ENCODE peak calls at places on chromosomes 16 and 17, in eight cellular contexts. D is IMR-90, B is H9, L is fibroblast of lung, U is colonic mucosa, J is neural progenitor cell, A is psoas muscle, I is pancreas. X is an unnamed sample. For H3K4me1, the result is how much of the 10 kb centered on the place peaks cover.

GRCh38 chr17:38605852-38606645 is at the start of gene SRCIN1:
- DNase-seq in D (peak), B (peak), L (no peak), U (peak), J (peak), A (peak), I (peak), X (peak)

GRCh38 chr16:70430667-70431536 is 8.0 kb downstream of the ST3GAL2 start:
- DNase-seq in D (peak), B (peak), L (no peak), U (no peak), J (no peak), A (no peak), I (no peak), X (no peak)

GRCh38 chr17:74723891-74724290 is 11.2 kb upstream of the CD300LF start:
- DNase-seq in D (no peak), B (no peak), L (no peak), U (no peak), J (no peak), A (no peak), I (no peak), X (no peak)

GRCh38 chr17:45428050-45428953 is 4.4 kb downstream of the ARHGAP27 start:
- DNase-seq in D (peak), B (peak), L (peak), U (peak), J (peak), A (peak), I (peak), X (peak)

GRCh38 chr16:83939266-83939856 is 13.7 kb upstream of the OSGIN1 start:
- DNase-seq in D (no peak), B (no peak), L (no peak), U (no peak), J (no peak), A (no peak), I (peak), X (no peak)

GRCh38 chr16:31695667-31696066 is 168.0 kb downstream of the AHSP start:
- DNase-seq in D (no peak), B (no peak), L (no peak), U (no peak), J (no peak), A (no peak), I (no peak), X (no peak)

GRCh38 chr17:44380767-44381166 is 8.7 kb downstream of the ITGA2B start:
- DNase-seq in D (no peak), B (no peak), L (no peak), U (no peak), J (no peak), A (no peak), I (no peak), X (no peak)

GRCh38 chr17:57484826-57485565 is 228.7 kb downstream of the MSI2 start:
- DNase-seq in D (no peak), B (no peak), L (no peak), U (no peak), J (no peak), A (no peak), I (no peak), X (no peak)

GRCh38 chr16:89697616-89698331 is 3.7 kb downstream of the SPATA2L start:
- DNase-seq in D (no peak), B (no peak), L (no peak), U (peak), J (no peak), A (peak), I (peak), X (no peak)

GRCh38 chr17:7416323-7416722 is 3.8 kb upstream of the SPEM1 start:
- DNase-seq in D (no peak), B (no peak), L (no peak), U (no peak), J (no peak), A (no peak), I (no peak), X (no peak)

GRCh38 chr16:83715217-83715920 is 92.4 kb upstream of the HSBP1 start:
- DNase-seq in D (no peak), B (no peak), L (no peak), U (no peak), J (no peak), A (peak), I (no peak), X (no peak)

GRCh38 chr17:75909812-75910274 is 5.2 kb upstream of the MRPL38 start:
- DNase-seq in D (peak), B (no peak), L (peak), U (no peak), J (no peak), A (no peak), I (peak), X (no peak)

GRCh38 chr17:75909051-75909811 is 4.5 kb upstream of the MRPL38 start:
- DNase-seq in D (no peak), B (no peak), L (no peak), U (no peak), J (no peak), A (no peak), I (peak), X (no peak)

GRCh38 chr17:75908201-75908600 is 3.5 kb upstream of the MRPL38 start:
- DNase-seq in D (no peak), B (no peak), L (no peak), U (no peak), J (no peak), A (no peak), I (no peak), X (peak)

GRCh38 chr17:75904749-75905521 is at the start of gene MRPL38:
- DNase-seq in D (peak), B (peak), L (peak), U (peak), J (peak), A (peak), I (peak), X (peak)

DNA sequence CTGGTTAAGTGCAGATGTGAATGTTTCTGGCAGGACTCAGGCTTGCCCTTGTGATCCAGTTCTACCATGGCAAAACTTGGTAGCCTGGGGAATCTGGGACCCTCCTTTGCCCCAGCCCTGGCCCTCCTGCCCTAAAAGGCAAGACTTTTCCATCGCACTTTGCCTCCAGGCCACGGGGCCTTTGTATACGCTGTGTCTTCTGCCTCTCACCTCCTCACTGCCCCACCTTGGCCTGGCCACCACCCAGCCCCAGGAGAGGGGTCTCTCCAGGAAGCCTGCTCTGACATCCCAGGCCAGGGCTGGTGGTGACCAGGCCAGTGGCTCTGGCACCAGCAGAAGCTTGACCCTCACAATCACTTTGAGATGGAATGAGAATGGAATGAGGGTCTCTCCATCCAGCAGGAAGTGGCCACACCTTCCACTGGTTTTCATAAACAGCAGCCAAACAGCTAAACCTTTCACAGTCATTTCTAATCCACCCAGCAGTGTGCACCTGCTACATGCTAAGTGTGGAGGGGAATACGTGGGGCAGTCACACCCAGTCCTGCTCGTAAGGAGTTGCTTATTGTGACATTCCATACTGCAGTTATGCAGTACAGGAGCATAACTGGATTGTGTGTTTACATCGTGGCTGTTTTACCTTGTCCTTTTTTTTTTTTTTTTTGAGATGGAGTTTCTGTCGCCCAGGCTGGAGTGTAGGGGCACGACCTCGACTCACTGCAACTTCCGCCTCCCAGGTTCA is 1.6 kb upstream of the MRPL38 start:
- DNase-seq in D (no peak), B (no peak), L (no peak), U (no peak), J (no peak), A (no peak), I (peak), X (no peak)
- H3K4me1 ChIP-seq in D (under half), B (under half), L (under half), U (under half), J (under half), A (under half), I (under half), X (under half)

DNA sequence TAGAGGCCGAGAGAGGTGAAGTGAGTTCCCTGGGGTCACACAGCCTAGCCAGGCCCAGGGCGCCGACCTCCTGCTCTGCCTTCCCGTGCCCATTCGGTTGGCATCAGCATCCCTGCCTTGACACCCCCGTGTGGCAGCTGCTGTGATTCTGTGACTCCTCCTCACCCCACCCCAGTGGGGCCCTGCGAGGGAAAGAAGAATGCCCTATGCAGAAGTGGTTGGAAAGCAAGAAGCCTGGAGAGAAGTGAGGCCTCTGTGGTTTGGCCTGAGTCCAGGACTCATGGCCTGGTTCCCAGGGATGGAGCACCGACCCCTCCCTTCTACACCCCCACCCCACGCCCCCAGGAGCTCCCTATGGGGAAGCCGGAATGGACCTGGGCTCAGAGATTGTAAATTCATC is 296.2 kb downstream of the SEC14L1 start:
- DNase-seq in D (peak), B (no peak), L (peak), U (peak), J (no peak), A (no peak), I (no peak), X (peak)
- TF ChIP-seq CTCF in D (no peak), B (no peak), L (no peak), U (no peak), J (no peak), A (no peak), I (no peak), X (peak)

GRCh38 chr16:4696905-4697866 is 3.8 kb downstream of the NUDT16L1 start:
- DNase-seq in D (no peak), B (no peak), L (no peak), U (no peak), J (no peak), A (peak), I (peak), X (no peak)

GRCh38 chr16:4696172-4696904 is 3.0 kb downstream of the NUDT16L1 start:
- DNase-seq in D (no peak), B (no peak), L (no peak), U (peak), J (no peak), A (peak), I (no peak), X (no peak)

GRCh38 chr16:4698321-4699029 is 5.1 kb downstream of the NUDT16L1 start:
- DNase-seq in D (no peak), B (no peak), L (no peak), U (no peak), J (no peak), A (peak), I (peak), X (no peak)

GRCh38 chr16:4699030-4699556 is 5.7 kb downstream of the NUDT16L1 start:
- DNase-seq in D (no peak), B (no peak), L (no peak), U (no peak), J (no peak), A (peak), I (peak), X (no peak)

DNA sequence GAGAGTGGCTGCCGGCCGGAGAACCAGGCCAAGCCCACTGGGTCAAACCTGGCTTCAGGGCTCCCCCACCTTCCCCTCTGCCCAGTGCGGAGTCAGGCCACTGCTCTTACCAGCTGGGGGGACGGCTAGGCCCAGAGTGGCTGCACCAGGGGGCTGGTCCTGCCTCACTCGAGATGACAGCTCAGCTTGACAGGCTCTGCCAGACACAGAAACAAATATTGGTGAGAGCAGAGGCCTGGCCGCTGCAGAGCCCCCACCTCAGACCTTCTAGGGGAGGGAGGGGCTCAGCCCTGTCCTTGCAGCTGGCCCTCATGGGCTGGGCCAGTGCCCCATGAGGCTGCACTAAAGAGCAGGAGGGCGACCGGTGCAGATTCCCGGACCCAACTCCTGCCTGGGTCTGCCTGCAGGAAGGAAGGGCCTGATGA is 4.5 kb downstream of the NUDT16L1 start:
- DNase-seq in D (no peak), B (no peak), L (no peak), U (no peak), J (no peak), A (peak), I (peak), X (no peak)
- H3K27ac ChIP-seq in D (no peak), B (no peak), L (no peak), U (no peak), J (no peak), A (no peak), I (no peak), X (peak)

GRCh38 chr16:73058616-73059409 is 10.9 kb upstream of the ZFHX3 start:
- DNase-seq in D (peak), B (no peak), L (peak), U (no peak), J (peak), A (peak), I (peak), X (peak)
- H3K4me1 ChIP-seq in D (under half), B (under half), L (under half), U (under half), J (half or more), A (under half), I (under half), X (under half)

GRCh38 chr16:28035866-28036393 is 27.6 kb downstream of the GSG1L start:
- DNase-seq in D (no peak), B (no peak), L (no peak), U (no peak), J (no peak), A (no peak), I (no peak), X (no peak)

GRCh38 chr16:28040039-28040438 is 23.5 kb downstream of the GSG1L start:
- DNase-seq in D (no peak), B (no peak), L (no peak), U (no peak), J (peak), A (no peak), I (no peak), X (no peak)

GRCh38 chr16:28039493-28039892 is 24.0 kb downstream of the GSG1L start:
- DNase-seq in D (no peak), B (no peak), L (no peak), U (no peak), J (no peak), A (no peak), I (no peak), X (no peak)

GRCh38 chr16:28041615-28042014 is 21.9 kb downstream of the GSG1L start:
- DNase-seq in D (no peak), B (no peak), L (no peak), U (no peak), J (no peak), A (no peak), I (no peak), X (no peak)

GRCh38 chr16:28038401-28038800 is 25.1 kb downstream of the GSG1L start:
- DNase-seq in D (no peak), B (no peak), L (no peak), U (no peak), J (no peak), A (no peak), I (no peak), X (no peak)
- TF ChIP-seq CTCF in D (no peak), B (no peak), L (no peak), U (no peak), J (no peak), A (no peak), I (no peak), X (no peak)

GRCh38 chr17:19877546-19877945 is 9.8 kb upstream of the ULK2 start:
- DNase-seq in D (no peak), B (no peak), L (no peak), U (no peak), J (no peak), A (no peak), I (no peak), X (no peak)
- H3K27ac ChIP-seq in D (no peak), B (no peak), L (no peak), U (no peak), J (no peak), A (no peak), I (no peak), X (no peak)

GRCh38 chr17:2634361-2634960 is 41.0 kb downstream of the PAFAH1B1 start:
- DNase-seq in D (peak), B (peak), L (no peak), U (peak), J (no peak), A (peak), I (no peak), X (no peak)
- H3K4me1 ChIP-seq in D (under half), B (under half), L (under half), U (under half), J (under half), A (half or more), I (under half), X (under half)

DNA sequence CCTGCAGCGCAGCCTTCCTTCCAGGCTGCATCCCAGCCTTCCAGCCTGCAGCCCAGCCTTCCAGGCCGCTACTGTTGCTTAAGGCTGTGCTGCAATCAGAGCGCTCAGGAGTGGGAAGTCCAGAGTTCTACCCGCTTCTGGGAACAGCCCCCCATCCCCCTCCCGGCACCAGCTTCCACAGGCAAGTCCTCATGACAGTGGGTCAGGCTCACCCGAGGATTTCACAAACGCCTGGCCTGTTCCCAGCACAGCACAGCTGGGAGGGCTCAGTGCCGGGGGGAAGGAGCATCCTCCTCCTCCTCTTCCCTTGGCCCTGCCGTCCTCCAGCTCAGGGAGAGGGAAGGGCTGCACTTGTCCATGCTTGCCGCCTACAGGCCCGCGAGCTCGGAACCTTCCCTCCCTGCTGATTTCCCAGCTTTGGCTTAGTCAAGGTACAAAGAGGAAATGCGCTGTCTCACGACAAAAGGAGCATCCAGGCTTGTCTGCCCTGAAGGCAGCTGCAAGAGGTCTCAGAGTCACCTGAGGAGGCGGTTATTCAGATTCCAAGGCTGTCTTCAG is 8.3 kb downstream of the SOCS3 start:
- DNase-seq in D (peak), B (peak), L (peak), U (peak), J (peak), A (peak), I (peak), X (peak)
- TF ChIP-seq CTCF in D (peak), B (peak), L (peak), U (no peak), J (no peak), A (no peak), I (no peak), X (peak)

GRCh38 chr16:12902511-12903324 is 1.3 kb downstream of the SHISA9 start:
- DNase-seq in D (no peak), B (peak), L (no peak), U (no peak), J (peak), A (no peak), I (peak), X (peak)
- H3K27ac ChIP-seq in D (no peak), B (no peak), L (no peak), U (no peak), J (no peak), A (no peak), I (no peak), X (no peak)

GRCh38 chr17:47212458-47212857 is 3.3 kb downstream of the MYL4 start:
- DNase-seq in D (no peak), B (no peak), L (no peak), U (no peak), J (no peak), A (no peak), I (no peak), X (peak)

GRCh38 chr17:47208744-47209488 is at the start of gene MYL4:
- DNase-seq in D (no peak), B (no peak), L (no peak), U (no peak), J (peak), A (no peak), I (no peak), X (peak)

GRCh38 chr17:47207143-47208067 is 1.7 kb upstream of the MYL4 start:
- DNase-seq in D (no peak), B (no peak), L (no peak), U (peak), J (no peak), A (no peak), I (no peak), X (no peak)

GRCh38 chr17:47209499-47209898 is 351 bp downstream of the MYL4 start:
- DNase-seq in D (no peak), B (no peak), L (no peak), U (no peak), J (no peak), A (no peak), I (no peak), X (no peak)

GRCh38 chr17:47210105-47210504 is 957 bp downstream of the MYL4 start:
- DNase-seq in D (no peak), B (no peak), L (no peak), U (no peak), J (no peak), A (no peak), I (no peak), X (peak)
- H3K4me1 ChIP-seq in D (under half), B (under half), L (under half), U (under half), J (under half), A (under half), I (under half), X (half or more)

X was measured in cardiac muscle cell.